ENCODE peak calls at places on chromosome 9, in five cellular contexts. P is neuronal stem cell, T is IMR-90, O is H9, K is H1. L is an unnamed sample.

GRCh38 chr9:86614871-86615849 is 260.9 kb upstream of the TUT7 start:
- DNase-seq in P (no peak), T (peak; percentile 70), O (no peak), K (peak; percentile 58), L (no peak)

GRCh38 chr9:77678136-77678535 is 30.0 kb upstream of the GNA14 start:
- DNase-seq in P (no peak), T (no peak), O (no peak), K (peak; percentile 27), L (no peak)

GRCh38 chr9:34690983-34691382 is at the start of gene CCL19:
- DNase-seq in P (no peak), T (no peak), O (no peak), K (no peak), L (no peak)

GRCh38 chr9:100379862-100380261 is 27.1 kb upstream of the TEX10 start:
- DNase-seq in P (no peak), T (peak; percentile 77), O (no peak), K (no peak), L (peak; percentile 85)

GRCh38 chr9:34998266-34998665 is 8.7 kb downstream of the DNAJB5 start:
- DNase-seq in P (no peak), T (no peak), O (no peak), K (no peak), L (no peak)

GRCh38 chr9:122144836-122145235 is 14.7 kb downstream of the NDUFA8 start:
- DNase-seq in P (no peak), T (no peak), O (no peak), K (no peak), L (peak; percentile 14)

GRCh38 chr9:14633148-14633547 is 60.1 kb downstream of the ZDHHC21 start:
- DNase-seq in P (no peak), T (no peak), O (peak; percentile 47), K (no peak), L (no peak)

GRCh38 chr9:93675336-93676150 is 99.2 kb downstream of the PHF2 start:
- DNase-seq in P (no peak), T (no peak), O (peak; percentile 20), K (peak; percentile 39), L (no peak)

GRCh38 chr9:37978983-37979382 is 75.1 kb upstream of the SLC25A51 start:
- DNase-seq in P (no peak), T (no peak), O (no peak), K (no peak), L (no peak)

GRCh38 chr9:129275626-129276247 is 97.7 kb upstream of the IER5L start:
- DNase-seq in P (no peak), T (peak; percentile 11), O (peak; percentile 65), K (no peak), L (no peak)
- H4K91ac ChIP-seq in P (no peak overlapping the region), T (no peak overlapping the region), O (no peak overlapping the region), K (peak overlapping the region; percentile 22), L (no peak overlapping the region)

DNA sequence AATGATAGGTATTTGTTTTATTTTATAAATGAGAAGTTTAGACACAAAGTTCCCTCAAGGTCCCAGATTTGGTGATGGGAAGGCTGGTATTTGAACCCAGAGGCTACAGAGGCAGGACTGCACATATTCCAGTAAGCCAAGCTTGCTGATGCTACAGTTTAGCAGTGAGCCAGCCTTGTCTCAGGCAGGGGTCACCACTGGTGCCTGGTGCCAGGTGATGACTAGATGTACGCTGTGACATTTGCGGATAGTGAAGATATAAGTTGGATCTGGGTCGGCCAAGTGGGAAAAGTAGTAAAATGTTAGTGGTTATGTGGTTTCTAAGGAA is 143.9 kb downstream of the AOPEP start:
- DNase-seq in P (no peak), T (no peak), O (no peak), K (peak; percentile 13), L (no peak)
- H4K91ac ChIP-seq in P (no peak overlapping the region), T (peak overlapping the region; percentile 71), O (no peak overlapping the region), K (no peak overlapping the region), L (peak overlapping the region; percentile 87)

GRCh38 chr9:81841326-81841725 is 86.9 kb upstream of the SPATA31D4 start:
- DNase-seq in P (no peak), T (no peak), O (peak; percentile 54), K (no peak), L (no peak)

GRCh38 chr9:81849631-81850259 is 78.5 kb upstream of the SPATA31D4 start:
- DNase-seq in P (no peak), T (no peak), O (no peak), K (no peak), L (peak; percentile 41)

GRCh38 chr9:81848472-81848871 is 79.8 kb upstream of the SPATA31D4 start:
- DNase-seq in P (no peak), T (peak; percentile 66), O (no peak), K (no peak), L (peak; percentile 68)

GRCh38 chr9:81847181-81847915 is 80.9 kb upstream of the SPATA31D4 start:
- DNase-seq in P (no peak), T (no peak), O (no peak), K (no peak), L (no peak)

GRCh38 chr9:81844131-81844567 is 84.1 kb upstream of the SPATA31D4 start:
- DNase-seq in P (no peak), T (no peak), O (no peak), K (no peak), L (no peak)
- H4K91ac ChIP-seq in P (no peak overlapping the region), T (no peak overlapping the region), O (no peak overlapping the region), K (no peak overlapping the region), L (peak overlapping the region; percentile 67)

GRCh38 chr9:106700676-106701075 is 162.3 kb upstream of the ZNF462 start:
- DNase-seq in P (no peak), T (peak; percentile 10), O (no peak), K (no peak), L (no peak)

GRCh38 chr9:106697390-106697789 is 165.6 kb upstream of the ZNF462 start:
- DNase-seq in P (no peak), T (no peak), O (no peak), K (no peak), L (no peak)

GRCh38 chr9:106696804-106697203 is 166.2 kb upstream of the ZNF462 start:
- DNase-seq in P (no peak), T (no peak), O (no peak), K (no peak), L (no peak)

GRCh38 chr9:106701611-106702010 is 161.4 kb upstream of the ZNF462 start:
- DNase-seq in P (no peak), T (no peak), O (no peak), K (no peak), L (no peak)

GRCh38 chr9:106697799-106698591 is 165.0 kb upstream of the ZNF462 start:
- DNase-seq in P (no peak), T (peak; percentile 46), O (no peak), K (no peak), L (peak; percentile 7)
- H4K91ac ChIP-seq in P (no peak overlapping the region), T (no peak overlapping the region), O (no peak overlapping the region), K (no peak overlapping the region), L (no peak overlapping the region)

DNA sequence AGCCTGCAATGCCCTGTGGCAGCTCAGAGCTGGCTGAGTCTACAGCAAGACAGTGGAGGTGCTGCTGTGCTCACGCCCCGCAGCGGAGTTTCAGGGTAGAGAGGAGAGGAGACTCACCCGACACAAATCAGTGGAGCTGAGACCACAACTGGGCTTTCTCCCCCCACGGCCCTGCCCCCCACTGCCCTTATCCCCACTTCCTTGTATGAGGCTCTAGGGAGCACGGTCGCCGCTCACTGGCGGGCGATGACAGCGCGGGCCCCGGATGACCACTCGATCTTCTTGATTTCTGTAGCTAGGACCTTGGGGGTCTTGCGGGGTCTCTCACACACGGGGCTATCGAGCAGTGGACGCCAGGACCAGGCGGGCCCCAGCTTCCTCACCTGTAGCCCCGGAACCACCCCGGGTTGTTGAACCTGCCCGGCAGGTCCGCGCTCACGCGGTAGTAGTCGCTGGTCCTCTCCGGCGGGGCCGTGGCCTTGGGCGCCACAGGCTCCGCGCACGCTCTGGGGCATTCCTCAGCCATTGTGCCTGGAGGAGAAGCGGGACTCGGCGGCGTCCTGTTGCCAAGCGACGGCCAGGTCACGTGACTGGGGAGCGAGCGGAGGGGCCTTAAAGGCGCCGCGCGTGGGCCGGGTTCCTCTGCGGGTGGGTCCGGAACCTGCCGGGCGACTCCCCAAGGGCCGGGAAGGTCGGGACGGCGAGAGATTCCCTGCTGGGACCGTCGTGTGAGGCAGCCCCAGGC is 984 bp upstream of the MRPS2 start:
- DNase-seq in P (peak; percentile 87), T (peak; percentile 84), O (peak; percentile 85), K (peak; percentile 91), L (peak; percentile 93)
- H4K91ac ChIP-seq in P (no peak overlapping the region), T (peak overlapping the region; percentile 6), O (no peak overlapping the region), K (no peak overlapping the region), L (peak overlapping the region; percentile 79)

GRCh38 chr9:113376634-113377531 is at the start of gene HDHD3:
- DNase-seq in P (peak; percentile 76), T (peak; percentile 58), O (peak; percentile 86), K (peak; percentile 87), L (peak; percentile 77)

GRCh38 chr9:113381909-113382411 is 5.2 kb upstream of the HDHD3 start:
- DNase-seq in P (no peak), T (no peak), O (no peak), K (no peak), L (no peak)

GRCh38 chr9:113386571-113387393 is 10.0 kb upstream of the HDHD3 start:
- DNase-seq in P (no peak), T (no peak), O (no peak), K (no peak), L (no peak)

GRCh38 chr9:113375057-113376023 is 1.4 kb downstream of the HDHD3 start:
- DNase-seq in P (no peak), T (peak; percentile 8), O (no peak), K (no peak), L (peak; percentile 22)

GRCh38 chr9:113380869-113381378 is 4.1 kb upstream of the HDHD3 start:
- DNase-seq in P (no peak), T (no peak), O (no peak), K (no peak), L (no peak)
- H4K91ac ChIP-seq in P (no peak overlapping the region), T (no peak overlapping the region), O (no peak overlapping the region), K (no peak overlapping the region), L (no peak overlapping the region)

GRCh38 chr9:84339523-84339922 is 1.0 kb downstream of the SLC28A3 start:
- DNase-seq in P (no peak), T (no peak), O (no peak), K (no peak), L (no peak)
- H4K91ac ChIP-seq in P (no peak overlapping the region), T (no peak overlapping the region), O (no peak overlapping the region), K (no peak overlapping the region), L (no peak overlapping the region)

DNA sequence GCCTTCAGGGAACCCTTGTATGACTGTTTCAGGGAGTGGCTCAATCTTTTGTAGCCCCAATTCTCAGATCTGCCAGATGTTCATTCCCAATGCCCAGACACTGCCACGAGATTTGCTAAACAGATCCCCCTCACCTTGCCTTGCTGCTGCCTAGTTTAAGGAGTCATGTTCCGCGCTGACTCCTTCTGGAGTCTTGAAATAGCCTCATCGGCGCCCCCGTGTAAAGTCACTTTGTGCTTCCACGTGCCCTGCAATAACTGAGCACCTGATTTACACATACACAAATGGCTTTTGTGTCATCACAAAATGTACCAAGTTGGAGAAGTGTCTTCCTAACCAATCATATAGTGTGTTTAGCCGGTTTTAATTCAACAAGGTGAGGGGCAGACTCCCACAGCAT is 62.3 kb downstream of the PRRT1B start:
- DNase-seq in P (no peak), T (no peak), O (no peak), K (no peak), L (no peak)
- H4K91ac ChIP-seq in P (no peak overlapping the region), T (peak overlapping the region; percentile 96), O (no peak overlapping the region), K (peak overlapping the region; percentile 84), L (no peak overlapping the region)

DNA sequence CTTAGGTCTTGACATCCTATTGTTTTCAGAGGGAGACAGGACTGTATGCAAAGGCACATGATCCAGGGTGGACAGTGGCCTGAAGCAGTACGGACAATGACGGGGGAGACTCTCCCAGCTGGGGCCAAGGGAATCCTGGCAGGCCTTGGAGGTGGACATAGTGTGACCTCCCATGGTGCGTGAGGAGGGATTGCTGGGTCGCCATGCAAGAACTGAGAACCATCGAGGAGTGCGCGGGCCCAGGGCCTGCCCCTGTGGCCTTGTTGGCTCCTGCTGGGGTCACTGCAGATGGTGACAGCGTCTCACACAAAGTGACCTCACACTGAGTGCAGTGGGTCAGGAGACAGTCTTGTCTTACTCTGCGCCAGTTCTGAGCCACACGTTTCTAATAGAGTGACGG is 192.4 kb downstream of the GADD45G start:
- DNase-seq in P (no peak), T (no peak), O (no peak), K (no peak), L (no peak)
- H4K91ac ChIP-seq in P (no peak overlapping the region), T (no peak overlapping the region), O (no peak overlapping the region), K (no peak overlapping the region), L (no peak overlapping the region)